ENCODE peak calls at places on chromosomes 5 and 9, in ten cellular contexts. G is nephron progenitor cell, U is lower lobe of right lung, S is GM20000, Y is H9, W is HepG2, J is mammary epithelial cell, Z is right atrium auricular region, D is heart left ventricle, L is dorsolateral prefrontal cortex. R is an unnamed sample.

GRCh38 chr5:39765381-39765780 is 340.6 kb upstream of the DAB2 start:
- DNase-seq in J (no peak), U (no peak), Y (no peak), S (no peak), D (no peak), Z (no peak), G (no peak), W (no peak), L (no peak), R (no peak)

GRCh38 chr9:21591221-21592062 is 109.3 kb upstream of the IFNE start:
- DNase-seq in W (peak), Y (peak), D (peak), L (no peak), S (no peak), J (peak), U (no peak), Z (peak), G (no peak), R (peak)

GRCh38 chr9:111294691-111295451 is 35.2 kb downstream of the OR2K2 start:
- DNase-seq in W (no peak), L (no peak), U (no peak), Z (no peak), G (no peak), J (no peak), D (no peak), S (no peak), Y (no peak), R (no peak)

GRCh38 chr5:132387649-132388117 is 18.2 kb downstream of the SLC22A5 start:
- DNase-seq in W (no peak), D (no peak), G (peak), U (peak), L (no peak), S (no peak), J (peak), Y (no peak), Z (peak), R (peak)

GRCh38 chr5:60439552-60439951 is 260.4 kb downstream of the DEPDC1B start:
- DNase-seq in Y (no peak), G (no peak), S (no peak), W (no peak), L (no peak), J (no peak), U (no peak), Z (no peak), D (no peak), R (no peak)

GRCh38 chr5:58116346-58116745 is 343.5 kb downstream of the PLK2 start:
- DNase-seq in S (no peak), L (no peak), U (no peak), G (no peak), Y (no peak), W (no peak), D (no peak), J (no peak), Z (no peak), R (no peak)

GRCh38 chr5:87829214-87829551 is 416.5 kb upstream of the CCNH start:
- DNase-seq in D (no peak), Z (peak), S (no peak), J (peak), Y (no peak), L (no peak), W (peak), U (no peak), G (no peak), R (no peak)

GRCh38 chr5:91079037-91079436 is 304.1 kb downstream of the ARRDC3 start:
- DNase-seq in G (no peak), Z (no peak), L (no peak), U (no peak), D (no peak), S (no peak), Y (no peak), J (peak), W (no peak), R (no peak)

GRCh38 chr5:33755216-33755615 is 136.6 kb downstream of the ADAMTS12 start:
- DNase-seq in G (no peak), Y (no peak), L (no peak), S (no peak), Z (no peak), U (no peak), J (no peak), W (no peak), D (no peak), R (no peak)

GRCh38 chr9:134054891-134055811 is 12.7 kb downstream of the BRD3 start:
- DNase-seq in U (peak), Y (no peak), W (no peak), Z (no peak), S (no peak), G (peak), L (peak), J (no peak), D (peak), R (peak)

GRCh38 chr9:68577778-68578591 is 37.3 kb upstream of the TMEM252 start:
- DNase-seq in G (no peak), Y (no peak), U (no peak), D (no peak), J (no peak), Z (no peak), W (no peak), S (peak), L (no peak), R (no peak)

GRCh38 chr9:68575821-68576220 is 35.1 kb upstream of the TMEM252 start:
- DNase-seq in L (no peak), J (no peak), U (no peak), Z (no peak), D (no peak), Y (no peak), S (no peak), G (no peak), W (no peak), R (no peak)

DNA sequence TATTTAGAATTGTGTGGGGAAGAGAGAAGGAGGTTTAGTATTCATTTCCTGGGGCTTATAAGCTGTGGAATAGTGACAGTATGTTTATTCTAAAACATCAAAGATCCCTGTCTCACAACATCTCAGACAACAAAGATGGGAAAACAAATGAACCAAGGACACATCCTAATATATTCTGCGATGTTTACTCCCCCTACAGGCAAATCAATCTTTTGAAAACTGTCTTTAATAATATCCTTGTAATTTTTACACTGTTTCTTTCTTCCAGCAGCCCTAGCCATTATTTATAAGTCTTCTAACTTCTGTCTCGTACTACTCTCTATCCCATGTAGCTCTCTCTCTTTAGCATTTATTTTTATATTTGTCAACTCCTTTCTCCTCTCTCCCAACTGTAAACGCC is 33.5 kb upstream of the TMEM252 start:
- DNase-seq in W (no peak), G (no peak), L (no peak), J (no peak), U (no peak), D (no peak), S (no peak), Y (no peak), Z (no peak), R (no peak)
- TF ChIP-seq CTCF in W (no peak), G (no peak), L (peak), J (peak), U (peak), D (peak), S (no peak), Y (peak), Z (peak), R (no peak)

GRCh38 chr5:148912714-148913398 is 86.4 kb downstream of the ADRB2 start:
- DNase-seq in G (no peak), Z (no peak), D (no peak), Y (peak), J (peak), L (no peak), U (no peak), W (peak), S (no peak), R (no peak)
- TF ChIP-seq CTCF in G (no peak), Z (peak), D (no peak), Y (peak), J (peak), L (peak), U (peak), W (peak), S (no peak), R (peak)

GRCh38 chr5:100520348-100520747 is 14.8 kb upstream of the FAM174A start:
- DNase-seq in S (no peak), G (no peak), L (no peak), J (no peak), Z (no peak), U (no peak), D (no peak), W (no peak), Y (peak), R (no peak)
- TF ChIP-seq CTCF in S (no peak), G (no peak), L (no peak), J (peak), Z (no peak), U (no peak), D (no peak), W (peak), Y (peak), R (no peak)

GRCh38 chr5:75648712-75649111 is 37.5 kb downstream of the ANKDD1B start:
- DNase-seq in D (no peak), Y (no peak), G (no peak), U (no peak), J (no peak), S (peak), L (no peak), Z (no peak), W (peak), R (no peak)

GRCh38 chr5:75654693-75655315 is 43.6 kb downstream of the ANKDD1B start:
- DNase-seq in Y (no peak), D (no peak), U (no peak), G (no peak), S (no peak), Z (no peak), L (no peak), J (no peak), W (no peak), R (no peak)

GRCh38 chr5:75656311-75657003 is 45.2 kb downstream of the ANKDD1B start:
- DNase-seq in Z (no peak), W (no peak), D (no peak), U (no peak), L (peak), G (peak), S (no peak), J (peak), Y (no peak), R (peak)

GRCh38 chr5:75651575-75651974 is 40.3 kb downstream of the ANKDD1B start:
- DNase-seq in L (no peak), J (no peak), S (no peak), Y (no peak), G (no peak), U (no peak), Z (no peak), W (no peak), D (no peak), R (no peak)
- TF ChIP-seq CTCF in L (no peak), J (no peak), S (no peak), Y (no peak), G (no peak), U (no peak), Z (no peak), W (no peak), D (no peak), R (no peak)

GRCh38 chr5:135880801-135881200 is 14.8 kb downstream of the IL9 start:
- DNase-seq in W (no peak), D (no peak), J (peak), S (no peak), U (no peak), Z (peak), G (no peak), Y (no peak), L (no peak), R (no peak)

GRCh38 chr5:135881244-135881643 is 14.4 kb downstream of the IL9 start:
- DNase-seq in Y (no peak), L (no peak), J (no peak), W (no peak), D (no peak), G (no peak), U (no peak), Z (peak), S (no peak), R (no peak)

GRCh38 chr5:135885031-135885430 is 10.6 kb downstream of the IL9 start:
- DNase-seq in G (no peak), W (no peak), J (no peak), D (no peak), L (no peak), S (no peak), Y (no peak), U (no peak), Z (peak), R (no peak)

GRCh38 chr5:135883026-135883425 is 12.6 kb downstream of the IL9 start:
- DNase-seq in G (no peak), L (no peak), J (no peak), Y (no peak), D (no peak), W (no peak), Z (peak), S (no peak), U (no peak), R (no peak)

GRCh38 chr5:135883441-135883840 is 12.2 kb downstream of the IL9 start:
- DNase-seq in Y (peak), D (no peak), G (no peak), L (no peak), S (peak), U (no peak), Z (peak), W (no peak), J (no peak), R (no peak)
- TF ChIP-seq CTCF in Y (peak), D (no peak), G (no peak), L (no peak), S (peak), U (no peak), Z (no peak), W (peak), J (peak), R (no peak)

DNA sequence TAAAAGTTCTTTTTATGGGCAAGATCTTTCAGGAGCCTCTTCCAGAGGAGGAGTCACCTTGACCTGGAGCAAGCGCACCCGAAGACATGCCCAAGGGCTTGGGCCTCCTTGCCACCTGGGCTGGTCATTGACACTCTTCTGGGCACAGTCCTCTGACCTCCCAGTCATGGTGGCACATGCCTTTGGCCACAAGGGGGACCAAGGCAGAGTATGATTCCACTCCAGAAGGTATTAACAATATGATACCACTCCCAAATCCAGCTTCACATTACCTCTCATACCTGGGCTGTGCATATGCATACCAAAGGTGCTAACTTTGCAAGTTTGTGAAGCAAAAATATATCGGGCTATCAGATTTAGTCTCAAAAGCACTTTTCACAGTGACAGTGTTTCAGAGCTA is 84.6 kb downstream of the MAST4 start:
- DNase-seq in W (no peak), G (no peak), S (no peak), Y (no peak), D (no peak), J (no peak), L (no peak), Z (no peak), U (no peak), R (no peak)
- TF ChIP-seq CTCF in W (peak), G (peak), S (peak), Y (peak), D (no peak), J (no peak), L (no peak), Z (peak), U (peak), R (no peak)

GRCh38 chr5:144292029-144292428 is 121.4 kb downstream of the KCTD16 start:
- DNase-seq in D (no peak), Y (no peak), L (no peak), Z (no peak), W (no peak), U (no peak), G (no peak), S (no peak), J (no peak), R (no peak)

GRCh38 chr5:144298658-144299057 is 128.0 kb downstream of the KCTD16 start:
- DNase-seq in J (no peak), G (no peak), S (no peak), D (no peak), W (no peak), Y (no peak), L (no peak), Z (no peak), U (no peak), R (no peak)

GRCh38 chr5:144295284-144295683 is 124.6 kb downstream of the KCTD16 start:
- DNase-seq in Y (no peak), W (no peak), L (no peak), J (no peak), Z (no peak), G (no peak), S (no peak), U (no peak), D (no peak), R (no peak)

GRCh38 chr5:144297083-144297482 is 126.4 kb downstream of the KCTD16 start:
- DNase-seq in L (no peak), S (no peak), D (no peak), U (no peak), W (no peak), Y (no peak), J (no peak), Z (no peak), G (no peak), R (no peak)
- TF ChIP-seq CTCF in L (no peak), S (no peak), D (no peak), U (no peak), W (no peak), Y (no peak), J (no peak), Z (no peak), G (no peak), R (no peak)

DNA sequence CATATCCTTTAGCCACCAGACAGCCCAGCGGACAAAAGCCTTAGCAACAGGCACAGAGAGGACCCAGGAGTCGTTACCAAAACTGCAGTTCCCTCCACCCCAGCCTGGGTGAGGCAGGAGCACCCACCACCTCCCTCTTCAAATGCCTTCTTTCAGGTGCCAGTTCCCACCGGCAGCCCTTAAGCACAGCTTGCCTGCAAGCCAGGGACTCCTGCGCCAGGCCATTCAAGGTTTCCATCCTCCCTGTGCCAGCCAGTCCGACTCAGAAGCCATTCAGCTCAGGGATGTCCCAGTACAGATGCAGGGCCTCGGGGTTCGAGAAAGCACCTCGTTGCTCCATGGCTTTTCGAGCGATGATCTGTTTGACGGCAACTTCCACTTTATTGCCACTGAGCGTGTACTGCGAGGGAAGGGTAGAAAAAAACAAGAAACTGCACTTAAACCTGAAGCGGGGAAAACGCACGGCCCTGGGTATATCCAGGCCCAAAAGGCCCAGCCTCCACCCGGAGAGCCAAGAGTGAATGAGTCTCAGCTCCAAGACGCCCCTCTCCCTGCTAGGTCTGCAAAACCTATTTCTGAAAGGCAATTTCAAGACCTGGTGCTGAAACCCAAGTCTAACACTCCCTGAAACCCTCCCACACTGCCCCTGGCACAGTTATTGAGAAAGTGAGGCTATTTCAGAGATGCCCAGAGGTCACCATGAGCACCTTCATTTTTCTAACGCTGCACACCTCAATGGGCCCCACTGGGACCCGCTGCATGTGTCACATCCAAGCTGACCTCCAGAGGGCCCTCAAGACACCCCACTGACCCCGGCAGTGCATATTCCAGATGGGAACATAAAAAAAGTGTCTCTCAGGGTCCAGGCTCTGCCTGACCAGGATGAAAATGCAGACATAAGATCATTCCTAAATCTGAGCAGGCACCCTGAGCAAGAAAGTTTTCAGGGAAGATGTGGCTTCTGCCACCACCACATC is 36.8 kb upstream of the ZNF354A start:
- DNase-seq in U (no peak), S (no peak), D (no peak), Y (no peak), G (no peak), J (no peak), W (no peak), L (no peak), Z (no peak), R (no peak)
- TF ChIP-seq CTCF in U (no peak), S (no peak), D (no peak), Y (peak), G (no peak), J (no peak), W (no peak), L (no peak), Z (no peak), R (no peak)

GRCh38 chr5:24067208-24067607 is 559.8 kb downstream of the PRDM9 start:
- DNase-seq in J (no peak), S (no peak), L (no peak), G (no peak), Y (no peak), U (no peak), Z (no peak), D (no peak), W (no peak), R (no peak)

GRCh38 chr5:24068507-24068906 is 561.1 kb downstream of the PRDM9 start:
- DNase-seq in Y (no peak), J (peak), Z (no peak), L (no peak), D (no peak), G (no peak), S (no peak), U (no peak), W (no peak), R (no peak)

DNA sequence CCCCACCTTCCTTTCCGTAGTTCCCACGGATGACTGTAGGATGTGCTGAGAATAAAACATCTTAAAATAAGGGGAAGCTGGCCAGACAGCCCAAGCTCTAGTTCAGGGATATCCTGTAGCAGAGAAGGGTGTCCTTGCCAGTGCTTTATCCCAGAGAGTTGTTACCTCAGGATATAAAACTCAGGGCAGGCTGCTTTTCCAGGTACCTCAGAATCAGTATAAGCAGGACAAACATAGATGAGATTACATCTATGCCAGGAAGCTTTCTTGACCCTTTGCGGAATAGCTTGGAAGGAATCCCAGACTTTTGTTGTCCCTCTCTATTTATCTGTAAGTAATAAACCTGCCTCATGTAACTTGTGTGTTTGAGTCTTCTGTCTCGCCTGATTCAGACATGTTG is 565.7 kb downstream of the PRDM9 start:
- DNase-seq in Z (no peak), L (no peak), D (no peak), G (no peak), S (no peak), U (no peak), J (no peak), Y (no peak), W (no peak), R (no peak)
- TF ChIP-seq CTCF in Z (no peak), L (no peak), D (no peak), G (no peak), S (no peak), U (no peak), J (no peak), Y (no peak), W (no peak), R (no peak)

GRCh38 chr5:66503203-66503789 is 92.9 kb upstream of the MAST4 start:
- DNase-seq in S (no peak), J (no peak), G (no peak), W (no peak), D (peak), Y (no peak), U (no peak), L (no peak), Z (no peak), R (peak)

GRCh38 chr5:66494437-66494836 is 101.8 kb upstream of the MAST4 start:
- DNase-seq in D (no peak), Z (no peak), L (no peak), G (peak), U (no peak), S (no peak), Y (peak), J (no peak), W (no peak), R (no peak)

GRCh38 chr5:66498791-66499207 is 97.4 kb upstream of the MAST4 start:
- DNase-seq in W (peak), L (no peak), Y (no peak), Z (no peak), G (no peak), J (peak), D (no peak), U (no peak), S (peak), R (no peak)
- TF ChIP-seq CTCF in W (peak), L (no peak), Y (peak), Z (peak), G (no peak), J (peak), D (no peak), U (no peak), S (peak), R (no peak)